ENCODE peak calls at places on chromosomes 13 and 19, in ten cellular contexts. V, F, U, R, X, M, K, C, D and J are unnamed samples.

GRCh38 chr13:56893843-56894242 is 246.9 kb upstream of the PRR20A start:
- DNase-seq in V (no peak), F (no peak), U (no peak), R (no peak), X (no peak), M (no peak), K (no peak), C (no peak), D (no peak), J (no peak)

GRCh38 chr13:36131215-36131930 is at the start of gene DCLK1:
- DNase-seq in V (no peak), F (peak; percentile 50), U (no peak), R (peak; percentile 78), X (no peak), M (peak; percentile 30), K (peak; percentile 75), C (peak; percentile 24), D (peak; percentile 54), J (no peak)

GRCh38 chr13:41812851-41813250 is 148.1 kb downstream of the VWA8 start:
- DNase-seq in V (peak; percentile 9), F (no peak), U (no peak), R (no peak), X (no peak), M (no peak), K (no peak), C (no peak), D (no peak), J (peak; percentile 71)

GRCh38 chr19:43784251-43784980 is 3.6 kb upstream of the KCNN4 start:
- DNase-seq in V (peak; percentile 89), F (peak; percentile 75), U (peak; percentile 55), R (no peak), X (peak; percentile 37), M (no peak), K (no peak), C (peak; percentile 62), D (no peak), J (peak; percentile 81)

GRCh38 chr19:7870571-7871279 is 3.5 kb downstream of the PRR36 start:
- DNase-seq in V (peak; percentile 94), F (peak; percentile 48), U (no peak), R (peak; percentile 88), X (peak; percentile 78), M (no peak), K (no peak), C (peak; percentile 64), D (peak; percentile 33), J (peak; percentile 88)

GRCh38 chr19:51810228-51810627 is 15.3 kb downstream of the FPR3 start:
- DNase-seq in V (no peak), F (peak; percentile 66), U (no peak), R (no peak), X (no peak), M (no peak), K (no peak), C (no peak), D (no peak), J (no peak)

GRCh38 chr13:78030351-78030750 is 111.7 kb upstream of the EDNRB start:
- DNase-seq in V (no peak), F (no peak), U (no peak), R (no peak), X (no peak), M (no peak), K (no peak), C (no peak), D (no peak), J (no peak)

GRCh38 chr19:30375651-30376050 is 3.5 kb downstream of the ZNF536 start:
- DNase-seq in V (no peak), F (no peak), U (no peak), R (no peak), X (no peak), M (no peak), K (no peak), C (peak; percentile 10), D (no peak), J (no peak)

DNA sequence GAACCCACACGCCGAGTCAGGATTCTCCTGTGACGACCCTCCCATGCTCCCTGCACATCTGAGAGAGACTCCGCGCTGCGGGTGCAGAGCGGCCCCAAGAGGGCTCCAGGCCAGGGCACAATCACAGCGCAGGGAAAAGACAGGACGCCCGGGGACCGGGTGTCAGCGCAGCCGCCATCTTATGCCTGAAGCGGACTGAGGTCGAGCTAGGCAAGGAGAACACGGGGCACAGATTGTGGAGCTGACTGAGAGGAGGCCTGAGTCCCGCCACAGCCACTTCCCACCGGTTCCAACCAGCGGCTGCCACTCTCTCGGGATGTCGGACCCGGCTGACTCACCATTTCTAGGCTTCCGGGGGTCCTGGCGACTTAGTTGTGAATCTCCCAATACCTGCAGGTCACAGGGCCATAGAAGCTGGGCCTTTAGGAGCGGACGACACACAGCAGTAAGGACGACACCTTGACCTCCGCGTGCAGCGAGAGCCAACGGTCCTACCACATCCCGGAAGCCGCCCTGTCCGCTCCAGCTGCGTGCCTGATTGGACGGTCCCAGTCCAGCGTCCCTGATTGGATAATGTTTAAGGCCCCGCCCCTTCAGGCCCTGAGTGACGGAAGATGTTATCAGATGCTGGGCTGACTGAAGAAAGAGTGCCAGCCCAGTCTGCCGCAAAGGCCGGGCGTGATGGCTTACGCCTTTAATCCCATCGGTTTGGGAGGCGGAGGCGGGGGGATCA is at the start of gene ZNF728:
- DNase-seq in V (no peak), F (no peak), U (no peak), R (peak; percentile 59), X (no peak), M (peak; percentile 8), K (peak; percentile 60), C (peak; percentile 20), D (peak; percentile 85), J (no peak)
- H3K4me3 ChIP-seq in V (no peak within 1 kb of the TSS), F (no peak within 1 kb of the TSS), U (no peak within 1 kb of the TSS), R (peak within 1 kb of the TSS; percentile 39), X (no peak within 1 kb of the TSS), M (no peak within 1 kb of the TSS), K (peak within 1 kb of the TSS; percentile 51), C (peak within 1 kb of the TSS; percentile 41), D (peak within 1 kb of the TSS; percentile 61), J (no peak within 1 kb of the TSS)

DNA sequence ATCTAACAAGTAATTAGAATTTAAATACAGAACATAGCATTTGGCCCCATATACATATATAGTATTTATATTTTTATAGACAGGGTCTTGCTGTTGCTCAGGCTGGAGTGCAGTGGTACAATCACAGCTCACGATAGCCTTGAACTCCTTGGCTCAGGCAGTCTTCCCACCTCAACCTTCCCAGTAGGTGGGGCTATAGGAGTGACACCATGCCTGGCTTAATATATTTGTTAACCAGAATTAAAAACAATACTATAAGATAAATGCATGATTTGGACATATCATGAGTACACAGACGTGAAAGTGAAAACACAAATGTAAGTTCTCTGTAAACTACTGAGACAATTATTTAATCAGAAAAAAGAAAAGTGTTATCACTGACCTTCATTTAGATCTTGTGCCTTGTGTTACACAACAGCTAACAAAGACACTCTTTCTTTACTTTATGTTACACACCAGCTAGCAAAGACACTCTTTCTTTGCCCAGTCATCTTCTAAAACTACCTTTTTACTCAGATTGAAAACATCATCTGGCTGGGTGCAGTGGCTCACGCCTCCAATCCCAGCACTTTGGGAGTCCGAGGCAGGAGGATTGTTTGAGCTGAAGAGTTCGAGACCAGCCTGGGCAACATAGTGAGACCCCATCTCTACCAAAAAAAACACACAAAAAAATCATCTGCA is 22.6 kb downstream of the CARS2 start:
- DNase-seq in V (no peak), F (peak; percentile 25), U (no peak), R (no peak), X (no peak), M (no peak), K (no peak), C (no peak), D (no peak), J (no peak)
- TF ChIP-seq CTCF in V (peak; percentile 65), F (peak; percentile 56), U (peak; percentile 45), R (no peak), X (peak; percentile 14), M (peak; percentile 39), K (no peak), C (peak; percentile 41), D (peak; percentile 9), J (no peak)

GRCh38 chr19:920051-920857 is 3.1 kb downstream of the KISS1R start:
- DNase-seq in V (no peak), F (peak; percentile 43), U (no peak), R (no peak), X (peak; percentile 10), M (no peak), K (no peak), C (no peak), D (no peak), J (peak; percentile 74)
- H3K4me3 ChIP-seq in V (no peak overlapping the region), F (peak overlapping the region; percentile 11), U (no peak overlapping the region), R (peak overlapping the region; percentile 34), X (peak overlapping the region; percentile 28), M (peak overlapping the region; percentile 25), K (no peak overlapping the region), C (peak overlapping the region; percentile 36), D (peak overlapping the region; percentile 22), J (peak overlapping the region; percentile 53)

GRCh38 chr19:37986048-37986750 is 79.2 kb downstream of the SIPA1L3 start:
- DNase-seq in V (peak; percentile 68), F (no peak), U (no peak), R (no peak), X (no peak), M (no peak), K (no peak), C (no peak), D (no peak), J (peak; percentile 65)

GRCh38 chr19:37990362-37990761 is 83.4 kb downstream of the SIPA1L3 start:
- DNase-seq in V (no peak), F (no peak), U (no peak), R (no peak), X (no peak), M (no peak), K (no peak), C (peak; percentile 85), D (no peak), J (no peak)

GRCh38 chr19:37988758-37989635 is 82.0 kb downstream of the SIPA1L3 start:
- DNase-seq in V (no peak), F (no peak), U (no peak), R (no peak), X (no peak), M (no peak), K (no peak), C (no peak), D (no peak), J (no peak)

GRCh38 chr19:37989855-37990254 is 82.8 kb downstream of the SIPA1L3 start:
- DNase-seq in V (no peak), F (peak; percentile 8), U (no peak), R (no peak), X (no peak), M (no peak), K (no peak), C (peak; percentile 55), D (no peak), J (no peak)

DNA sequence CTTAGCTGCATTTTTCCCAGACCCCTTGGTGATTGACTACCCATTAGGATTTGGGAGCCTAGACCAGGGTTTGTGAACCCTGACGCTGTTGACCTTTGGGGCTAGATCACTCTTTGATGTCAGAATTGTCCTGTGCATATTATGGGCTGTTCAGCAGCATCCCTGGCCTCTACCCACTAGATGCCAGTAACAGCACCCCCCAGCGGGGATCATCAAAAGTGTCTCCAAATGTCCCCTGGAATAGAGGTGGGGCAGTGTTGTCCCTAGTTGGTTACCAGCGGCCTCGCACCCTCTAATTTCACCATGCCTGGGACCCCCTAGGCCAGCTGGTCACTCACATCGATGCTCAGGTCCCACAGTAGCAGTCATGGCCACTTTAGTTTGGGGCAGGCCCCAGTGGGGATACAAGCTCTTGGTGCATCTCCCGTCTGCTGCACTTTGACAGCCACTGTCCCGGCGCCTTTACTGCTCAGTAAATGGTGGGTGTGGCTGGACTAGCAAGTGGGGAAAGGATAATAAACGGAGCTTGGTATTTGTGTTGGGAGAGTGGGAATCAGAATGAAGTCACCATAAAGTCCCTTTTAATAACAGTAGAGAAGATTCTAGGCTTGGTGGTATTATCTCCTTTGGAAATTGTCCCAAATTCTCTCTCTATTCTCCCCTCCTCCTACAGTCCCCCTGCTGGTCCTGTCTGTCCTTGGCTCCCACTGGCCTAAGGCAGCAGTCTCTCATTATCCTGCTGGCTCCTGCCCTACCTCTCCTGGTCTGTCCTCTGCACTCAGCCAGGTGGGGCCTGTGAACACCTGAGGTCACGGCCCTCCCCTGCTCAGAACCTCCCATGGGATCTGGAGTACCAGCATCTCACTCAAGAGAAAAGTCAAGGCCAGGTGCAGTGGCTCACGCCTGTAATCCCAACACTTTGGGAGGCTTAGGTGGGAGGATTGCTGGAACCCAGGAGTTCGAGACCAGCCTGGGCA is 80.6 kb downstream of the SIPA1L3 start:
- DNase-seq in V (peak; percentile 64), F (no peak), U (no peak), R (no peak), X (no peak), M (no peak), K (no peak), C (no peak), D (no peak), J (peak; percentile 64)
- TF ChIP-seq CTCF in V (peak; percentile 92), F (peak; percentile 23), U (peak; percentile 12), R (no peak), X (peak; percentile 13), M (no peak), K (no peak), C (no peak), D (no peak), J (peak; percentile 58)